ENCODE peak calls at places on chromosomes 13 and 19, in four cellular contexts. K, B, L and P are unnamed samples.

GRCh38 chr19:15112385-15112784 is 5.2 kb downstream of the SYDE1 start:
- DNase-seq in B (no peak), L (no peak), K (no peak), P (peak)

GRCh38 chr19:47228937-47229673 is 1.9 kb downstream of the BBC3 start:
- DNase-seq in L (no peak), K (no peak), B (no peak), P (no peak)

GRCh38 chr19:3648037-3648905 is 21.7 kb upstream of the CACTIN start:
- DNase-seq in L (no peak), K (no peak), B (no peak), P (no peak)

GRCh38 chr13:33096886-33097610 is 80.8 kb downstream of the KL start:
- DNase-seq in B (no peak), K (no peak), L (no peak), P (no peak)

GRCh38 chr13:112330479-112331407 is 45.4 kb upstream of the SPACA7 start:
- DNase-seq in B (no peak), L (no peak), K (no peak), P (no peak)

GRCh38 chr19:19259741-19260140 is 13.4 kb downstream of the TM6SF2 start:
- DNase-seq in K (no peak), L (no peak), B (no peak), P (peak)

GRCh38 chr13:110001622-110002275 is 215.4 kb upstream of the IRS2 start:
- DNase-seq in K (no peak), B (no peak), L (no peak), P (no peak)

GRCh38 chr13:81247711-81248110 is 906.8 kb upstream of the SPRY2 start:
- DNase-seq in K (no peak), L (no peak), B (no peak), P (no peak)

GRCh38 chr13:110637747-110638146 is 22.4 kb downstream of the NAXD start:
- DNase-seq in B (no peak), L (no peak), K (no peak), P (no peak)

GRCh38 chr13:71879129-71879535 is 12.1 kb upstream of the DACH1 start:
- DNase-seq in B (no peak), L (no peak), K (no peak), P (no peak)

GRCh38 chr19:45498411-45499195 is at the start of gene PPM1N:
- DNase-seq in K (no peak), L (no peak), B (no peak), P (peak)

GRCh38 chr19:12995596-12996541 is 594 bp downstream of the NFIX start:
- DNase-seq in B (no peak), K (no peak), L (no peak), P (no peak)

GRCh38 chr19:36686365-36687213 is 823 bp upstream of the ZNF567 start:
- DNase-seq in K (no peak), L (peak), B (no peak), P (no peak)

GRCh38 chr19:4186087-4186993 is 3.9 kb downstream of the ANKRD24 start:
- DNase-seq in B (peak), K (peak), L (peak), P (peak)

GRCh38 chr19:10655457-10656312 is 1.5 kb downstream of the ILF3 start:
- DNase-seq in L (no peak), K (no peak), B (no peak), P (no peak)

GRCh38 chr13:95624020-95624419 is 20.5 kb downstream of the DZIP1 start:
- DNase-seq in K (no peak), L (no peak), B (no peak), P (peak)

GRCh38 chr13:52161193-52161646 is 1.8 kb upstream of the NEK3 start:
- DNase-seq in K (no peak), B (no peak), L (no peak), P (no peak)

GRCh38 chr13:40348096-40348679 is 318.3 kb downstream of the FOXO1 start:
- DNase-seq in B (no peak), K (no peak), L (no peak), P (no peak)